ENCODE peak calls at places on chromosomes 3 and 15, in five cellular contexts. C, E, S, W and J are unnamed samples.

GRCh38 chr15:43440721-43441281 is 52.2 kb downstream of the TP53BP1 start:
- DNase-seq in C (peak; percentile 9), E (no peak), W (peak; percentile 59), S (peak; percentile 71), J (peak; percentile 7)

GRCh38 chr15:29924750-29925149 is 102.5 kb upstream of the TJP1 start:
- DNase-seq in S (peak; percentile 79), E (no peak), W (no peak), C (no peak), J (peak; percentile 12)

GRCh38 chr15:83064859-83065258 is 2.2 kb downstream of the BTBD1 start:
- DNase-seq in E (no peak), C (no peak), W (no peak), S (no peak), J (no peak)

GRCh38 chr3:106261915-106262683 is 393.3 kb upstream of the CBLB start:
- DNase-seq in S (no peak), W (no peak), E (no peak), C (no peak), J (no peak)

GRCh38 chr3:38360345-38360744 is 13.8 kb downstream of the XYLB start:
- DNase-seq in W (no peak), E (no peak), S (no peak), C (no peak), J (no peak)

GRCh38 chr15:65115086-65115485 is at the start of gene UBAP1L:
- DNase-seq in W (no peak), C (no peak), S (no peak), E (no peak), J (no peak)

GRCh38 chr3:18153571-18154173 is 271.5 kb downstream of the SATB1 start:
- DNase-seq in W (no peak), C (no peak), E (no peak), S (peak; percentile 75), J (no peak)

GRCh38 chr3:184300377-184300717 is 1.3 kb downstream of the PSMD2 start:
- DNase-seq in W (no peak), E (no peak), S (no peak), C (no peak), J (no peak)

GRCh38 chr3:53800041-53800440 is 46.2 kb downstream of the CHDH start:
- DNase-seq in E (no peak), S (no peak), W (no peak), C (no peak), J (no peak)

GRCh38 chr3:63726656-63727055 is 74.2 kb downstream of the SNTN start:
- DNase-seq in S (no peak), C (no peak), E (no peak), W (no peak), J (no peak)

GRCh38 chr3:51620543-51620942 is 50.5 kb upstream of the TEX264 start:
- DNase-seq in W (no peak), E (no peak), C (no peak), S (no peak), J (no peak)

DNA sequence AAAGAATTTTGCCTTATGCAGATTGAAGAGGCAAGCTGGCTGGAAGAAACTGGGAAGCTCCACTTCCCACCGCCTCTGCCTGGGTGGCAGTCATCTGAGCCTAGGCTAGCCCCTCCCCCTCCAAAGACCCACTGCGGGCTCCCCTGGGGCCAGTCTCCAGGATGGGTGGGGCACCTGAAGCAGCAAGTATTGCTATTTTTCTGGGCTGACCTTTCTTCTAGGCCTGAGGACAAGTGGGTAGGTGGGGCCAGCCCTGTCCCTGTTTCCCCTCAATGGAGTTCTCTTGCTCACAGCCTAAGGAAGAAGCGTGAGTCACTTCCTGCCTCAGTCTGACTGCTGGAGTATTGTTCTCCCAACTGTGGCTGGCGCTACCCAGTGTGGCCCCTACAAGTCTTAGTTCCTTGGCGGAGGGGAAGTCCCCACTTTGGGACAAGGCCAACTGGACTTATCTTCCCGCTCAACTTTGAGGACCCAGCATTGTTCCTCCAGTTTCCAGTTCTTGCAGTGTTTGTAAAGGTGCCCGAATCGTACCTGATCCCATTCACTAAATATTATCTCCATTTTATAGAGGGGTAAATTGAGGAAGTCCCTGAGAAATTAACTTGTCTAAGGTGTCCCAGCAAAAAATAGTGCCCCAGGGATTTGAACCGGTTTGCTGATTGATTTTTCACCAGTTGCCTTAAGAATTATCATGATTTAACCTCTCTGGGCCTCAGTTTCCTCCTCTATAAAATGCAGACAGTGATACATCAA is 1.4 kb downstream of the FURIN start:
- DNase-seq in E (peak; percentile 49), S (peak; percentile 76), C (no peak), W (peak; percentile 67), J (peak; percentile 60)
- H3K4me1 ChIP-seq in E (peaks cover 15% of the 10 kb centered on the region), S (peaks cover 61% of the 10 kb centered on the region), C (peaks cover 37% of the 10 kb centered on the region), W (peaks cover 45% of the 10 kb centered on the region), J (peaks cover 47% of the 10 kb centered on the region)

GRCh38 chr3:12242772-12243171 is 46.1 kb upstream of the PPARG start:
- DNase-seq in S (no peak), W (no peak), E (no peak), C (no peak), J (no peak)
- H3K4me1 ChIP-seq in S (no peaks in the 10 kb centered on the region), W (no peaks in the 10 kb centered on the region), E (no peaks in the 10 kb centered on the region), C (no peaks in the 10 kb centered on the region), J (no peaks in the 10 kb centered on the region)

GRCh38 chr3:134368751-134369105 is 5.5 kb downstream of the AMOTL2 start:
- DNase-seq in W (no peak), C (no peak), S (no peak), E (no peak), J (no peak)

GRCh38 chr3:134367412-134367811 is 6.8 kb downstream of the AMOTL2 start:
- DNase-seq in S (no peak), W (no peak), C (no peak), E (no peak), J (no peak)

GRCh38 chr3:134366928-134367352 is 7.3 kb downstream of the AMOTL2 start:
- DNase-seq in W (no peak), C (no peak), E (no peak), S (no peak), J (no peak)

GRCh38 chr3:134369231-134369741 is 5.0 kb downstream of the AMOTL2 start:
- DNase-seq in C (no peak), W (no peak), E (no peak), S (no peak), J (no peak)

GRCh38 chr3:134367869-134368750 is 6.1 kb downstream of the AMOTL2 start:
- DNase-seq in C (no peak), W (no peak), S (no peak), E (no peak), J (no peak)
- H3K4me1 ChIP-seq in C (peaks cover 24% of the 10 kb centered on the region), W (peaks cover 90% of the 10 kb centered on the region), S (peaks cover 82% of the 10 kb centered on the region), E (peaks cover 38% of the 10 kb centered on the region), J (peaks cover 65% of the 10 kb centered on the region)

GRCh38 chr15:89777821-89778380 is 1.8 kb downstream of the MESP2 start:
- DNase-seq in S (no peak), E (no peak), W (no peak), C (no peak), J (no peak)
- H3K4me1 ChIP-seq in S (peaks cover 21% of the 10 kb centered on the region), E (peaks cover 2% of the 10 kb centered on the region), W (no peaks in the 10 kb centered on the region), C (no peaks in the 10 kb centered on the region), J (peaks cover 23% of the 10 kb centered on the region)

GRCh38 chr3:188212308-188212969 is 58.5 kb downstream of the LPP start:
- DNase-seq in S (no peak), E (no peak), C (no peak), W (no peak), J (no peak)
- H3K4me1 ChIP-seq in S (peaks cover 33% of the 10 kb centered on the region), E (peaks cover 14% of the 10 kb centered on the region), C (no peaks in the 10 kb centered on the region), W (peaks cover 17% of the 10 kb centered on the region), J (peaks cover 26% of the 10 kb centered on the region)